ENCODE peak calls at places on chromosomes 6 and 20, in five cellular contexts. B is K562, H is HCT116, V is H1, A is HepG2. R is an unnamed sample.
A peak's percentile ranks its signal among the peaks of the same experiment; 100 is the strongest.

GRCh38 chr20:2302369-2302768 is 6.6 kb downstream of the TGM3 start:
- DNase-seq in B (peak; percentile 9), A (peak; percentile 50), V (no peak), H (no peak), R (no peak)

GRCh38 chr6:127582777-127583462 is 5.9 kb downstream of the C6orf58 start:
- DNase-seq in H (peak; percentile 58), V (no peak), B (no peak), A (peak; percentile 6), R (no peak)

GRCh38 chr6:90284236-90284744 is 12.4 kb downstream of the BACH2 start:
- DNase-seq in A (no peak), V (no peak), H (peak; percentile 86), B (peak; percentile 29), R (no peak)

GRCh38 chr20:3701061-3701998 is 11.1 kb downstream of the SIGLEC1 start:
- DNase-seq in H (no peak), V (no peak), B (no peak), A (peak; percentile 38), R (no peak)

GRCh38 chr20:63060057-63060991 is 53.6 kb upstream of the BHLHE23 start:
- DNase-seq in B (no peak), H (no peak), V (peak; percentile 47), A (no peak), R (no peak)

GRCh38 chr20:63532449-63532971 is 4.7 kb downstream of the PTK6 start:
- DNase-seq in A (no peak), B (no peak), H (no peak), V (no peak), R (no peak)

GRCh38 chr6:139060332-139060731 is 31.8 kb downstream of the ABRACL start:
- DNase-seq in V (no peak), B (no peak), H (no peak), A (no peak), R (no peak)

GRCh38 chr6:25166955-25167753 is 112.0 kb upstream of the CARMIL1 start:
- DNase-seq in H (no peak), V (no peak), B (no peak), A (no peak), R (no peak)

GRCh38 chr20:33177866-33178265 is 9.9 kb downstream of the BPIFA2 start:
- DNase-seq in A (no peak), V (no peak), B (no peak), H (no peak), R (no peak)

GRCh38 chr6:67361264-67361663 is 1273.8 kb upstream of the ADGRB3 start:
- DNase-seq in V (no peak), A (no peak), H (no peak), B (no peak), R (no peak)

DNA sequence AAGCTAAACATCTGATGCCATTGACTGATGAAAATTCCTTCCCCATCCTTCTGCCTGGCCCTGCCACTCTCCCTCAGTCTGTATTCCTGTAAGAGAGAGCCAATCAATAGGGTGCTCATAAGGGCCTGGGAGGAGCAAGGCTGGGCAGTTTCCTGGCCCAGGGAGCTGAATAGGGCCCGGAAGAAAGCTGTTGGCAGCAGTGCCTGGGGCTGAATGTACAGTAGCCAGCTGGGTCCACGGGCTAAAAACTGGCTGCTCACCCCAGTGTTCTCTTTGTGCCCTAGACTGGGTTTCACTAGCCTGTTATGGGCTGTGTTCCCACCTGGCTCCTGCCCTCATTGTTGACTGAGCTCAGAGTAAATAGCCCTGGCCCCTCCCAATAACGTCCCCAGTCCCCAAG is 1.7 kb upstream of the WFDC2 start:
- DNase-seq in A (no peak), V (no peak), B (no peak), H (no peak), R (no peak)
- TF ChIP-seq ZNF274 in A (no peak), V (no peak), B (no peak), H (no peak), R (no peak)

GRCh38 chr6:155183095-155183494 is 80.7 kb upstream of the CLDN20 start:
- DNase-seq in H (no peak), A (no peak), B (no peak), V (no peak), R (no peak)

GRCh38 chr6:155182103-155182502 is 81.7 kb upstream of the CLDN20 start:
- DNase-seq in V (no peak), H (no peak), B (no peak), A (no peak), R (no peak)

GRCh38 chr6:155177369-155177961 is 86.3 kb upstream of the CLDN20 start:
- DNase-seq in A (peak; percentile 72), V (no peak), B (peak; percentile 49), H (peak; percentile 61), R (peak; percentile 51)

GRCh38 chr6:155185544-155185943 is 78.3 kb upstream of the CLDN20 start:
- DNase-seq in B (no peak), H (peak; percentile 23), V (peak; percentile 63), A (no peak), R (peak; percentile 44)

DNA sequence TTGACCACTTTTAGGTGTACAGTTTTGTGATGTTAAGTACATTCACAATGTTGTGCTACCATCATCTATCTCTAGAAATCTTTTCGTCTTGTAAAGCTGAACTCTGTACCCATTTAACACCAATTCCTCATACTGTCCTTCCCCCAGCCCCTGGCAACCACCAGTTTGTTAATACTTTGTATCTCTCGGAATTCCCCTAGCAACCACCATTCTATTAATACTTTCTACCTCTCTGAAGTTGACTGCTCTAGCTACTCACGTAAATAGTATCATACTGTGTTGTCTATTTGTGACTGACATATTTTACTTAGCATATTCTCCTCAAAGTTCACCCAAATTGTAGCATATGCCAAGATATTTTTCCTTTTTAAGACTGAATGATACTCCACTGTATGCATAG is 82.3 kb upstream of the CLDN20 start:
- DNase-seq in H (no peak), V (no peak), B (no peak), A (peak; percentile 13), R (no peak)
- H3K4me3 ChIP-seq in H (no peak overlapping the region), V (no peak overlapping the region), B (no peak overlapping the region), A (no peak overlapping the region), R (no peak overlapping the region)

DNA sequence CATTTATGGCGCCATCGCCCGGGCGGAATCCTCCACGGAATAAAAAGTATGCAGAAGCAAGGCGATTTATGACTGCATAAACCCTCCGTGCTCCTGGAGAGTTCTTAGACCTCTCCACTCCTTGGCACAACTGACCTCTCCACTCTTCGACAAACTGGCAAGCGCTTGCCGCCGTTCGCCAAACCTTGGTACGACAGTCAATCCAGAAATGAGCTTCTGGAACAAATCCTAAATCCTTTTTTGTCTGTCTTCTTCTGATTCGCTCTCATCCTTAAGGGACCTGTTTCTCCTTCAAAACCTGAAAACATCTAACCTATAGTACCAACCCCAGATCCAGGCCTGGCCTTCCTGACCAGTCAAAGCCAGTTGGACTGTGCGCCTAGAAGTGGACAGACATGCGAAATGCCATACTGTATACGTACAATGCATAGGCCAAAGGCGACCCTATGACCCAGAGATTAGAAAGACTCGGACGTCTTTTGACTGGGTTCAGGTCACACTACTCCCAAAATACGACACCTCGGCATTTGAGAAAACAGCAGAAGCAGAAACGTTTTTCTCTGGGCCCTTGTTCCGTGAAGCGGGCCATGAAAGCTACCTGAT is 59.4 kb downstream of the TRIM27 start:
- DNase-seq in A (no peak), H (no peak), B (no peak), V (no peak), R (no peak)
- H3K9ac ChIP-seq in A (peak overlapping the region; percentile 51), H (peak overlapping the region; percentile 55), B (peak overlapping the region; percentile 89), V (peak overlapping the region; percentile 60), R (peak overlapping the region; percentile 80)

GRCh38 chr6:134368670-134369069 is 50.8 kb upstream of the SGK1 start:
- DNase-seq in A (no peak), B (no peak), V (no peak), H (no peak), R (no peak)
- TF ChIP-seq ZNF274 in A (no peak), B (no peak), V (no peak), H (no peak), R (no peak)

GRCh38 chr6:31081872-31082271 is 30.5 kb downstream of the C6orf15 start:
- DNase-seq in B (no peak), H (no peak), V (no peak), A (no peak), R (no peak)

GRCh38 chr6:31075528-31075927 is 36.8 kb downstream of the C6orf15 start:
- DNase-seq in V (no peak), A (no peak), B (no peak), H (no peak), R (no peak)

GRCh38 chr6:31076611-31077010 is 35.8 kb downstream of the C6orf15 start:
- DNase-seq in B (no peak), H (no peak), A (no peak), V (no peak), R (no peak)

GRCh38 chr6:31083742-31084354 is 28.5 kb downstream of the C6orf15 start:
- DNase-seq in A (peak; percentile 34), H (peak; percentile 61), B (peak; percentile 72), V (peak; percentile 84), R (peak; percentile 50)

DNA sequence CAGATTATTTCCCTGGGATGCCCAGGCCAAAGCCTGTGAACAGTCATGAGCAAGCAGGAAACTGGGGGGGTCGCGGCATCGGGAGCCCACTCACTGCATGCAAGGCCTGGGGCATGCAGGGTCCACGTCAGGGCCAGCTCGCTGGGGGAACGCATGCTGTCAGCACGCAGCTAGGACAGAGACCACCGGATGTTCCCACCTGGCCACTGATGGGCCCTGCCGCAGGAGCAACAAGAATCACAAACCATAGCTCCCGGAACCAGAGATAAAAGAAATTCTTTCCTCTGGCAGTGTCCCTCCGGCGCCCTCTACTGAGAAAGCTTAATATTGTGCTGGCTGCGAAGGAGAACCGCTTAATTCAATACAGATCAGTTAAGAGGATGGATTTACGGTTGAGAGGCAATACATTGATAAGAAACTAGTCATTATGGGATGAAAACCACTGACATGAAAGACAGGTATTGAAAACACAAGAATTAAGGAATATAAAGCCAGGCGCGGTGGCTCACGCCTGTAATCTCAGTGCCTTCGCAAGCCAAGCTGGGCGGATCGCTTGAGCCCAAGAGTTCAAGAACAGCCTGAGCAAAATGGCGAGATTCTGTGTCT is 32.6 kb downstream of the C6orf15 start:
- DNase-seq in V (peak; percentile 84), B (peak; percentile 46), H (peak; percentile 38), A (peak; percentile 64), R (peak; percentile 33)
- H3K4me3 ChIP-seq in V (no peak overlapping the region), B (no peak overlapping the region), H (no peak overlapping the region), A (no peak overlapping the region), R (no peak overlapping the region)

DNA sequence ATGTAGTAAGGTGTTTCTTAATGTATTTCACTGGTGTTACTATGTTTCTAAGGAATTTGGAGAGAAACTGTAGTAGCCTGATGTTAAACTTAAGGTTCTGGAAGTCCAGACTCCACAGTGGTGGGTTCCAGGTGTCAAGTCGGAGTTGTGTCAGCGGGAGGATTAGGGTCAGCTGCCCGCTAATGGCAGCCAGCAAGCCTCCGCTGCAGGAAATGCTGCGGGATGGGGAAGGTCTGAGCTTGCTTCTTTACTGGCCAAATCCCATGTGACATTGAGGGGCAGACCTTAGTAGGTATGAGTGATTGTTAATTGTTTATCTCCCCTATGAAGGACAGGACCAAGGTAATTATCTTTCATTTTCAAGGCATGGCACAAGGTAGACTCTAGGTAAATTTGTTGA is 3.7 kb upstream of the ARID1B start:
- DNase-seq in H (no peak), B (no peak), V (no peak), A (no peak), R (no peak)
- H3K9ac ChIP-seq in H (no peak overlapping the region), B (no peak overlapping the region), V (no peak overlapping the region), A (no peak overlapping the region), R (no peak overlapping the region)

GRCh38 chr6:136723780-136724179 is 68.5 kb downstream of the MAP3K5 start:
- DNase-seq in A (no peak), H (no peak), V (no peak), B (no peak), R (no peak)
- TF ChIP-seq ZNF274 in A (no peak), H (no peak), V (no peak), B (no peak), R (no peak)

GRCh38 chr20:50395258-50395729 is 114.9 kb upstream of the PTPN1 start:
- DNase-seq in B (no peak), V (no peak), H (no peak), A (no peak), R (no peak)
- H3K4me3 ChIP-seq in B (no peak overlapping the region), V (no peak overlapping the region), H (no peak overlapping the region), A (no peak overlapping the region), R (no peak overlapping the region)